ENCODE peak calls at places on chromosomes 16 and 17, in six cellular contexts. J, V, S, A, Q and L are unnamed samples.

GRCh38 chr17:10130733-10131132 is 67.7 kb downstream of the GAS7 start:
- DNase-seq in J (no peak), V (no peak), S (no peak), A (peak; percentile 42), Q (no peak), L (no peak)

GRCh38 chr17:78360371-78361226 is 722 bp upstream of the SOCS3 start:
- DNase-seq in J (peak; percentile 83), V (peak; percentile 97), S (peak; percentile 99), A (peak; percentile 80), Q (peak; percentile 95), L (peak; percentile 95)

GRCh38 chr16:8853611-8854010 is 15.2 kb downstream of the CARHSP1 start:
- DNase-seq in J (no peak), V (no peak), S (no peak), A (no peak), Q (no peak), L (no peak)

GRCh38 chr17:13746379-13746778 is 144.7 kb upstream of the HS3ST3A1 start:
- DNase-seq in J (no peak), V (no peak), S (no peak), A (no peak), Q (no peak), L (no peak)

GRCh38 chr17:43015579-43015978 is 6.6 kb downstream of the VAT1 start:
- DNase-seq in J (no peak), V (no peak), S (no peak), A (no peak), Q (peak; percentile 86), L (no peak)

GRCh38 chr16:1979271-1980025 is 1.8 kb downstream of the NOXO1 start:
- DNase-seq in J (no peak), V (no peak), S (peak; percentile 78), A (no peak), Q (no peak), L (no peak)

GRCh38 chr17:42520540-42520951 is 15.5 kb upstream of the NAGLU start:
- DNase-seq in J (peak; percentile 60), V (no peak), S (peak; percentile 42), A (no peak), Q (no peak), L (no peak)

GRCh38 chr17:2435852-2436251 is 35.0 kb upstream of the MNT start:
- DNase-seq in J (no peak), V (no peak), S (no peak), A (no peak), Q (no peak), L (no peak)

GRCh38 chr17:67024736-67025135 is 19.6 kb upstream of the CACNG1 start:
- DNase-seq in J (no peak), V (no peak), S (no peak), A (no peak), Q (no peak), L (no peak)

GRCh38 chr16:90034504-90034903 is 15.2 kb upstream of the DBNDD1 start:
- DNase-seq in J (no peak), V (no peak), S (no peak), A (no peak), Q (no peak), L (no peak)

GRCh38 chr17:48328457-48328856 is 101.6 kb downstream of the SKAP1 start:
- DNase-seq in J (no peak), V (no peak), S (no peak), A (no peak), Q (no peak), L (no peak)

DNA sequence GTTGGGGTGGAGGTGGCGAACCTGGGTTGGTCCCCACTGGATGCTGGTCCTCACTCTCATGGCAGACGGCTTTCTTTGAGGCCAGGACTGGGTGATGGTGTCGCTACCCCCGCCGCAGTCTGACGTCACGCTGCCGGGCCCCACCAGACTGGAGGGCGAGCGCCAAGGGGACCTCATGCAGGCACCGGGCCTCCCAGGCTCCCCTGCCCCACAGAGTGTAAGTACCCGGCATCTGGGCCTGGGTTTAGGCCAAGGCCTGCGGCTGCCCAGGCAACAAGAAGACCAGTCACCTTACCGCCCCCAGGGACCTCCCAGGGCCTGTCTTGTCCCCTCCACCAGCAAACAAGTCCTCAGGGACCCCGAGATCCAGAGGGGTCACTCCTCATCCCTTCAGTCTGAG is 17.7 kb downstream of the FOXN1 start:
- DNase-seq in J (no peak), V (no peak), S (no peak), A (no peak), Q (no peak), L (no peak)
- TF ChIP-seq CTCF in J (no peak), V (no peak), S (no peak), A (no peak), Q (no peak), L (no peak)

DNA sequence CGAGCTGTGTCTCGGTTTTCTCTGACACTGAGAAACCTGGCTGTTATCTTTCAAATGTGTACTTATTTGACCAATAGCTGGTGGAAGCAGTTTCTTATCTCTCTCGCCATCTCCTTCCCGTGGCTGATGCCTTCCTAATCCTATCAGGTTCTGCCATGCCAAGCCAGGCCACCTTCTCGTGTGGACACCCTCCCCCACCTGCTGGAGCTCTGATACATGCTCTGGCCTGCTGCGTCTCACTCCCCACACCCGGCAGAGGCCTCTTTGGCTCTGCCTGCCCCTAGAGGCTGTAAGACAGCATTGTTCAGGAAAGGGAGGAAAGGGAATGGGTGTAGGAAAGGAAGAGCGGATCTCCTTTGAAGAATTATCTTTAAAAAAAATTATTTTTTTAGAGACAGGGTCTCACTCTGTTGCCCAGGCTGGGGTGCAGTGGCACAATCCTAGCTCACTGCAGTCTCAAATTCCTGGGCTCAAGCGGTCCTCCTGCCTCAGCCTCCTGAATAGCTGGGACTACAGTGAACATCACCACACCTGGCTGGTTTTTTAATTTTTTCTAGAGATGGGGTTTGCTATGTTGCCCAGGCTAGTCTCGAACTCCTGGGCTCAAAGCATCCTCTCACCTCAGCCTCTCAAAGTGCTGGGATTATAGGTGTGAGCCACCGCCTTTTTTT is 7.5 kb upstream of the ARMC5 start:
- DNase-seq in J (no peak), V (no peak), S (peak; percentile 74), A (peak; percentile 80), Q (no peak), L (no peak)
- TF ChIP-seq CTCF in J (peak; percentile 42), V (peak; percentile 66), S (peak; percentile 71), A (peak; percentile 72), Q (no peak), L (peak; percentile 76)

GRCh38 chr16:10112021-10112420 is 70.2 kb downstream of the GRIN2A start:
- DNase-seq in J (no peak), V (no peak), S (no peak), A (no peak), Q (no peak), L (no peak)

GRCh38 chr16:10103096-10103495 is 79.1 kb downstream of the GRIN2A start:
- DNase-seq in J (no peak), V (no peak), S (no peak), A (no peak), Q (no peak), L (no peak)

GRCh38 chr16:10103700-10104099 is 78.5 kb downstream of the GRIN2A start:
- DNase-seq in J (no peak), V (no peak), S (no peak), A (no peak), Q (no peak), L (no peak)

GRCh38 chr16:10111156-10111761 is 71.0 kb downstream of the GRIN2A start:
- DNase-seq in J (no peak), V (no peak), S (no peak), A (no peak), Q (no peak), L (no peak)

GRCh38 chr16:10107081-10107480 is 75.1 kb downstream of the GRIN2A start:
- DNase-seq in J (no peak), V (no peak), S (no peak), A (no peak), Q (no peak), L (no peak)
- TF ChIP-seq CTCF in J (no peak), V (no peak), S (no peak), A (no peak), Q (no peak), L (no peak)

DNA sequence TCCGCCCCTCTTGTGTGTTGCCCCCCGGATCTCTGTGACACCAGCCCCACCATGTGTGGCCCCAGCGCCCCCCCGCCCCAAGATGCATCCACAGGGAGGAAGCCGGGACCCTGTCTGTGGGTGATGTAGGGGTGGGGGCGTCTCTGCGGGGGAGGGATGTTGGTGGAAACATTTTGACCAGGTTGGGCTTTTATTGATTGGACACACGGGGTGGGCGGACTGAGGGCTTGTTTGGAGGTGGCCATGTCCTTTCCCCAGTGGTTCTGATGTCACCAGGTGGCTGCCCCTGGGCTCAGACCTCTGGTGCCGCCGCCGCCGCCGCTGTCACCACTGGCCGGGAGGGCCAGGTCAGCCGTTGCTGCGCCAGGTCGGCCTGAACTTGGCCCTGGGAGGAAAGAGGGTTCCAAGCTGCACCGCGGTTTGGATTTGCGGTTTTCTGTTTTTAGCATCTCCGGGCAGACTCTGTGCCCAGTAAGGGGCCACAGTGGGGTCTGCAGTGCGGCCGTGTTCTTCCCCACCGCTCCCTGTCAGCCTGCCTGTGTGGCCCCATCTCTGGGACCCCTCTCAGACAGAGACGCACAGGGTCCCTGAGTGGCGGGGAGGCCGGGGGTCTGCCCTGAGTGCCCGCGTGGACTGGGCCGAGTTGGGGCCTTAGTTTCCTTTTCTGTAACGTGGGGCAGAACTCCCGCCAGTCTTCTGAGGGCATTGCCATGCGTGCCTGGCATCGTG is 19.8 kb downstream of the GSE1 start:
- DNase-seq in J (no peak), V (no peak), S (no peak), A (no peak), Q (no peak), L (no peak)
- TF ChIP-seq CTCF in J (no peak), V (no peak), S (no peak), A (no peak), Q (no peak), L (no peak)

DNA sequence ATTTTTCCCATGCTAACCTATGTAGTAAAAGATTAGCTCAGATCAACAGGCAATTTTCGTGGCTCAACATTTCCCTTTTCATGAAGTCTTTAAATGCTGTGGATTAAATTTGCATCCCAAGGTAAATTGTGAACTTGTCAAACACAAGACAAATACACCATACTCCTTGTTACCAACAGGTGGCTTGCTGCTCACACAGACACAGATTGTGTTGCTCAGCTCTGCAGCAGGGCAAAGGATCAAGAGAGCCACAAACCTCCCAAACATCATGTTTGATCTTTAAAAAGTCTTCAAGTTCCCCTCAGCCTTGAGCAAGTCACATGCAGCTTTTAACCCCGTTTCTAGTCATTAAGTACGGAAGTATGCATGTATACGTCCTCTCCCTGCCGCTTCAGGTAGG is 119.6 kb upstream of the CNTNAP4 start:
- DNase-seq in J (no peak), V (no peak), S (peak; percentile 32), A (no peak), Q (no peak), L (no peak)
- TF ChIP-seq CTCF in J (peak; percentile 14), V (peak; percentile 24), S (peak; percentile 58), A (no peak), Q (no peak), L (peak; percentile 45)

DNA sequence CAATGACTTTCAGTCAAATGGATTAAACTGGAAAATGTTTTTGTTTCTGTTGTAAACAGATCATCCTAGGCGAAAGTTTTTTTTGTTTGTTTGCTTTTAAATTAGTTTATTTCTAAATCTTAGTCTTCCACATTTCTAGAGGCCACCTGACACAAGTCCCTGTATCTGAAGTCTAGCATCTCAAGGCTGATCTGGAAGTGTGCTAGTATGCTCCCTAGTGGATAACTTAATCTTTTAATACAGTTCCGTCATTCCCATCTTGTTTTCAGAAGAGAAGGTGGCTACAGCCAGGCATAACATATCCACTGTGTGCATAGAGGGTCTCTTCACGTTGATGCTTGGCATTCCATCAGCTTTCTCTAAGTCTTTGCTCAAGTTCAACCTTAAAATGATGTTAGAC is 7.6 kb downstream of the IFT20 start:
- DNase-seq in J (no peak), V (no peak), S (peak; percentile 18), A (peak; percentile 37), Q (no peak), L (no peak)
- TF ChIP-seq CTCF in J (no peak), V (no peak), S (peak; percentile 9), A (peak; percentile 23), Q (no peak), L (no peak)

GRCh38 chr17:61754124-61754523 is 109.2 kb downstream of the BRIP1 start:
- DNase-seq in J (no peak), V (no peak), S (no peak), A (no peak), Q (no peak), L (no peak)
- TF ChIP-seq CTCF in J (no peak), V (no peak), S (no peak), A (no peak), Q (no peak), L (no peak)